ENCODE peak calls at places on chromosomes 5 and 9, in four cellular contexts. I is upper lobe of right lung, T is ACHN, J is astrocyte of the spinal cord. Z is an unnamed sample.

GRCh38 chr5:120567066-120567465 is 103.0 kb downstream of the PRR16 start:
- DNase-seq in I (no peak), T (no peak), J (no peak), Z (no peak)

GRCh38 chr5:52956915-52957747 is 32.0 kb upstream of the ITGA2 start:
- DNase-seq in I (no peak), T (no peak), J (no peak), Z (no peak)

GRCh38 chr9:79809931-79810330 is 238.2 kb downstream of the TLE4 start:
- DNase-seq in I (no peak), T (peak), J (peak), Z (peak)

GRCh38 chr5:10825897-10826644 is 65.0 kb upstream of the DAP start:
- DNase-seq in I (no peak), T (peak), J (no peak), Z (no peak)

GRCh38 chr9:136723989-136724388 is 11.6 kb downstream of the DIPK1B start:
- DNase-seq in I (no peak), T (no peak), J (no peak), Z (no peak)

GRCh38 chr9:86470326-86470725 is 116.1 kb upstream of the TUT7 start:
- DNase-seq in I (no peak), T (no peak), J (peak), Z (no peak)

GRCh38 chr5:148730272-148730954 is 76.1 kb upstream of the HTR4 start:
- DNase-seq in I (no peak), T (peak), J (peak), Z (peak)

GRCh38 chr5:65624570-65625555 is at the start of the genes SHLD3 and TRAPPC13:
- DNase-seq in I (peak), T (peak), J (peak), Z (peak)

GRCh38 chr9:31839273-31839672 is 545.2 kb upstream of the ACO1 start:
- DNase-seq in I (no peak), T (peak), J (peak), Z (no peak)

GRCh38 chr9:71987471-71988371 is 72.7 kb downstream of the C9orf57 start:
- DNase-seq in I (no peak), T (no peak), J (no peak), Z (no peak)

GRCh38 chr5:57111993-57112392 is 61.9 kb upstream of the GPBP1 start:
- DNase-seq in I (no peak), T (no peak), J (no peak), Z (no peak)

GRCh38 chr5:54243483-54244080 is 66.8 kb downstream of the ARL15 start:
- DNase-seq in I (no peak), T (peak), J (peak), Z (peak)

GRCh38 chr9:13750061-13750460 is 470.6 kb upstream of the MPDZ start:
- DNase-seq in I (no peak), T (peak), J (peak), Z (peak)

GRCh38 chr5:140275837-140276236 is 27.1 kb downstream of the PFDN1 start:
- DNase-seq in I (no peak), T (no peak), J (no peak), Z (no peak)

GRCh38 chr5:127206320-127207113 is 84.1 kb upstream of the MEGF10 start:
- DNase-seq in I (no peak), T (peak), J (peak), Z (peak)

GRCh38 chr9:127543973-127544533 is 68.0 kb upstream of the STXBP1 start:
- DNase-seq in I (no peak), T (no peak), J (no peak), Z (no peak)

GRCh38 chr5:109989161-109989560 is 299.4 kb downstream of the MAN2A1 start:
- DNase-seq in I (no peak), T (no peak), J (no peak), Z (no peak)

GRCh38 chr5:16690243-16690839 is 73.5 kb upstream of the RETREG1 start:
- DNase-seq in I (no peak), T (peak), J (peak), Z (peak)

GRCh38 chr9:89036383-89036782 is 45.1 kb downstream of the S1PR3 start:
- DNase-seq in I (no peak), T (no peak), J (no peak), Z (no peak)

GRCh38 chr5:86968311-86968753 is 299.4 kb upstream of the RASA1 start:
- DNase-seq in I (no peak), T (peak), J (peak), Z (peak)

GRCh38 chr5:126898223-126898622 is 121.3 kb downstream of the LMNB1 start:
- DNase-seq in I (no peak), T (no peak), J (no peak), Z (no peak)

GRCh38 chr5:172973127-172973916 is 10.2 kb upstream of the ATP6V0E1 start:
- DNase-seq in I (no peak), T (no peak), J (peak), Z (peak)

GRCh38 chr9:107337676-107338590 is 54.9 kb downstream of the RAD23B start:
- DNase-seq in I (no peak), T (no peak), J (no peak), Z (no peak)

GRCh38 chr9:137439158-137439714 is 1.9 kb downstream of the ENTPD8 start:
- DNase-seq in I (peak), T (no peak), J (no peak), Z (no peak)

GRCh38 chr5:10695759-10696543 is 65.1 kb downstream of the DAP start:
- DNase-seq in I (no peak), T (no peak), J (no peak), Z (no peak)

GRCh38 chr9:119968837-119969707 is 599.8 kb upstream of the BRINP1 start:
- DNase-seq in I (peak), T (peak), J (peak), Z (peak)

GRCh38 chr5:77679791-77680190 is 41.3 kb upstream of the OTP start:
- DNase-seq in I (no peak), T (no peak), J (no peak), Z (no peak)

GRCh38 chr9:2622361-2623045 is 916 bp downstream of the VLDLR start:
- DNase-seq in I (peak), T (peak), J (no peak), Z (no peak)

GRCh38 chr5:60826653-60827052 is 17.4 kb downstream of the ELOVL7 start:
- DNase-seq in I (no peak), T (no peak), J (no peak), Z (no peak)

GRCh38 chr9:131500377-131500776 is 2.3 kb upstream of the POMT1 start:
- DNase-seq in I (no peak), T (no peak), J (no peak), Z (no peak)

GRCh38 chr5:102666164-102666951 is 88.7 kb upstream of the PAM start:
- DNase-seq in I (no peak), T (no peak), J (no peak), Z (no peak)

GRCh38 chr5:115160975-115161475 is 8.7 kb downstream of the TRIM36 start:
- DNase-seq in I (no peak), T (no peak), J (no peak), Z (no peak)

Z was measured in kidney glomerular epithelial cell.